ENCODE peak calls at places on chromosomes 11 and 22, in six cellular contexts. L, W, I, J, T and K are unnamed samples. For H3K27me3, the result is how much of the 10 kb centered on the place peaks cover.

GRCh38 chr11:3135491-3136440 is 29.3 kb downstream of the OSBPL5 start:
- DNase-seq in W (peak), T (peak), L (no peak), I (no peak), J (no peak), K (no peak)

GRCh38 chr11:31809857-31810778 is 1.0 kb downstream of the PAX6 start:
- DNase-seq in J (peak), L (no peak), I (peak), W (peak), T (no peak), K (no peak)

GRCh38 chr11:122202161-122202950 is 86.3 kb upstream of the BLID start:
- DNase-seq in L (peak), J (peak), T (no peak), W (no peak), I (no peak), K (no peak)

GRCh38 chr11:125720781-125721180 is 25.3 kb upstream of the PATE1 start:
- DNase-seq in L (no peak), W (no peak), T (no peak), J (no peak), I (no peak), K (no peak)

GRCh38 chr11:62446091-62446490 is 27.3 kb downstream of the SCGB1A1 start:
- DNase-seq in L (peak), T (no peak), W (no peak), J (no peak), I (no peak), K (no peak)

GRCh38 chr11:115869780-115870431 is 365.7 kb upstream of the CADM1 start:
- DNase-seq in I (peak), L (peak), T (no peak), J (peak), W (peak), K (peak)

GRCh38 chr22:24952837-24953293 is 349 bp downstream of the KIAA1671 start:
- DNase-seq in L (peak), J (peak), T (peak), W (peak), I (peak), K (no peak)

GRCh38 chr11:124633355-124633754 is 10.7 kb downstream of the TBRG1 start:
- DNase-seq in T (no peak), W (no peak), J (no peak), L (no peak), I (no peak), K (no peak)

GRCh38 chr22:49616356-49617231 is 211.1 kb downstream of the BRD1 start:
- DNase-seq in T (no peak), I (no peak), J (no peak), W (no peak), L (no peak), K (no peak)

GRCh38 chr11:69531717-69532088 is 50.2 kb downstream of the LINC01488 start:
- DNase-seq in T (no peak), I (no peak), J (no peak), W (no peak), L (no peak), K (no peak)

GRCh38 chr11:56700242-56700918 is 1.5 kb downstream of the OR9G1 start:
- DNase-seq in J (peak), L (no peak), T (no peak), I (no peak), W (no peak), K (no peak)

GRCh38 chr11:78809931-78810481 is 235.3 kb upstream of the NARS2 start:
- DNase-seq in J (no peak), T (no peak), W (no peak), I (no peak), L (no peak), K (no peak)

GRCh38 chr22:29258407-29259252 is 9.2 kb downstream of the RHBDD3 start:
- DNase-seq in W (no peak), I (no peak), T (no peak), J (no peak), L (no peak), K (no peak)

GRCh38 chr22:30014244-30014643 is 66.0 kb upstream of the HORMAD2 start:
- DNase-seq in I (no peak), J (no peak), T (no peak), L (no peak), W (no peak), K (no peak)

GRCh38 chr11:77993902-77994301 is 566 bp downstream of the INTS4 start:
- DNase-seq in W (peak), J (peak), I (no peak), L (no peak), T (no peak), K (no peak)

GRCh38 chr11:76635991-76636520 is 34.5 kb downstream of the LRRC32 start:
- DNase-seq in W (peak), T (no peak), L (no peak), I (no peak), J (no peak), K (no peak)

GRCh38 chr11:130652671-130653335 is 204.4 kb downstream of the ADAMTS15 start:
- DNase-seq in J (no peak), L (no peak), W (peak), I (peak), T (no peak), K (no peak)

GRCh38 chr22:19837915-19838314 is 16.8 kb downstream of the GNB1L start:
- DNase-seq in L (no peak), T (no peak), J (no peak), W (peak), I (no peak), K (no peak)

GRCh38 chr11:129743029-129743846 is 72.4 kb upstream of the TMEM45B start:
- DNase-seq in T (no peak), W (peak), L (no peak), I (no peak), J (no peak), K (no peak)

GRCh38 chr11:110908401-110909106 is 196.3 kb upstream of the ARHGAP20 start:
- DNase-seq in L (no peak), J (no peak), W (no peak), I (no peak), T (no peak), K (no peak)

GRCh38 chr11:114040706-114041211 is 18.8 kb upstream of the ZBTB16 start:
- DNase-seq in I (no peak), J (peak), L (peak), T (no peak), W (no peak), K (no peak)

GRCh38 chr11:95453616-95454118 is 222.7 kb upstream of the SESN3 start:
- DNase-seq in I (no peak), T (no peak), L (no peak), J (no peak), W (no peak), K (no peak)

GRCh38 chr11:23021287-23021863 is 161.1 kb upstream of the CCDC179 start:
- DNase-seq in I (peak), L (peak), T (peak), J (peak), W (peak), K (peak)

GRCh38 chr11:12149672-12150225 is 39.4 kb downstream of the MICAL2 start:
- DNase-seq in I (no peak), W (no peak), L (no peak), T (no peak), J (no peak), K (no peak)

GRCh38 chr11:74675761-74676160 is 55.5 kb downstream of the CHRDL2 start:
- DNase-seq in J (no peak), T (no peak), I (no peak), L (no peak), W (no peak), K (no peak)

GRCh38 chr11:62922653-62923371 is 1.6 kb upstream of the CHRM1 start:
- DNase-seq in J (no peak), L (no peak), T (no peak), I (no peak), W (peak), K (no peak)

GRCh38 chr11:81700061-81700460 is 1033.6 kb downstream of the FAM181B start:
- DNase-seq in J (no peak), W (no peak), T (no peak), I (no peak), L (no peak), K (no peak)

GRCh38 chr11:37952035-37952434 is 1354.0 kb upstream of the RAG2 start:
- DNase-seq in I (no peak), W (no peak), J (no peak), T (no peak), L (no peak), K (no peak)

GRCh38 chr11:65764434-65764833 is 16.3 kb downstream of the AP5B1 start:
- DNase-seq in L (no peak), T (no peak), W (no peak), I (no peak), J (no peak), K (no peak)

GRCh38 chr11:47914743-47915142 is 65.6 kb upstream of the PTPRJ start:
- DNase-seq in I (no peak), T (no peak), L (no peak), J (no peak), W (no peak), K (no peak)

GRCh38 chr11:35017528-35018342 is 101.3 kb downstream of the PDHX start:
- DNase-seq in I (no peak), L (no peak), W (peak), J (no peak), T (no peak), K (no peak)

GRCh38 chr11:78807351-78807750 is 232.7 kb upstream of the NARS2 start:
- DNase-seq in L (no peak), W (no peak), J (no peak), T (no peak), I (no peak), K (no peak)

GRCh38 chr22:38317237-38317994 is at the start of gene CSNK1E:
- DNase-seq in J (peak), L (peak), T (peak), W (peak), I (peak), K (no peak)

GRCh38 chr11:12678991-12679390 is 4.8 kb downstream of the TEAD1 start:
- DNase-seq in L (no peak), T (no peak), W (no peak), J (no peak), I (no peak), K (no peak)

GRCh38 chr22:49966041-49966715 is 5.6 kb downstream of the PIM3 start:
- DNase-seq in J (no peak), W (peak), T (no peak), L (no peak), I (no peak), K (no peak)

GRCh38 chr11:125593113-125593761 is 585 bp downstream of the STT3A start:
- DNase-seq in T (no peak), L (peak), W (no peak), J (no peak), I (peak), K (no peak)

GRCh38 chr11:15117751-15118150 is 3.0 kb downstream of the INSC start:
- DNase-seq in T (no peak), J (no peak), L (no peak), I (no peak), W (no peak), K (no peak)

GRCh38 chr22:49956418-49956770 is 4.2 kb upstream of the PIM3 start:
- DNase-seq in J (no peak), T (no peak), I (no peak), L (no peak), W (peak), K (no peak)

GRCh38 chr22:48218889-48219420 is 1456.5 kb downstream of the TBC1D22A start:
- DNase-seq in I (no peak), W (peak), L (no peak), J (no peak), T (no peak), K (no peak)
- H3K27me3 ChIP-seq in I (under half), W (under half), L (under half), J (under half), T (under half), K (under half)

DNA sequence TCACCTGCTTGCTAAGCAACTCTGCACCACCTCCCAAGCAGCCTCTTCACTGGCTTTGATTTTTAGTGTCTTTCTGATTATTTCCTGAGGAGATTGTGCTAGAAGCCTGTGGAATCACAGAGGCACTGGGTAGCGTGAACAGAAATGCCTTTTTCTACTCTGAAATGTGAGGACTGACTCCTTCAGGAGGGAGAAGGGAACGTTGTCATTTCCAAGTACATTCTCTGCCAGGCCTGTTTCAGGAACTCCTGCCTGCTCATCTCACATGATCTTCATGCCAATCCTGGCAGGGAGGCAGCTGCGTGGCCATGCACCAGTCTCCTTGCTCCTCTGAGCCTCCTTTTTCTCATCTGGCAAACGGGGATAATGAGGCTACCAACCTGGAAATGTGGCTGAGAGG is 49.8 kb upstream of the PRDM11 start:
- DNase-seq in W (peak), I (no peak), T (no peak), J (no peak), L (no peak), K (no peak)
- H3K27me3 ChIP-seq in W (under half), I (under half), T (under half), J (under half), L (under half), K (under half)

GRCh38 chr11:281486-282161 is 3.4 kb downstream of the NLRP6 start:
- DNase-seq in T (no peak), W (no peak), L (peak), I (no peak), J (no peak), K (no peak)
- H3K27me3 ChIP-seq in T (under half), W (under half), L (under half), I (under half), J (under half), K (under half)

GRCh38 chr11:44314733-44315132 is 4.8 kb upstream of the ALX4 start:
- DNase-seq in J (no peak), L (no peak), I (no peak), T (no peak), W (no peak), K (no peak)
- H3K27me3 ChIP-seq in J (under half), L (under half), I (half or more), T (half or more), W (half or more), K (half or more)